ENCODE peak calls at places on chromosomes 6 and 20, in seven cellular contexts. One of them, this sample, is unnamed.

GRCh38 chr20:63457737-63458136 is 14.7 kb downstream of the KCNQ2 start:
- DNase-seq in astrocyte of the spinal cord: no peak
- DNase-seq in nephron progenitor cell: no peak
- DNase-seq in PC-3: peak
- DNase-seq in chondrocyte: no peak
- DNase-seq in adrenal gland: peak
- DNase-seq in cardiac muscle cell: no peak
- DNase-seq in this sample: no peak

GRCh38 chr20:62511300-62511914 is 35.6 kb upstream of the GATA5 start:
- DNase-seq in astrocyte of the spinal cord: no peak
- DNase-seq in nephron progenitor cell: no peak
- DNase-seq in adrenal gland: no peak
- DNase-seq in PC-3: no peak
- DNase-seq in cardiac muscle cell: no peak
- DNase-seq in chondrocyte: no peak
- DNase-seq in this sample: no peak

GRCh38 chr20:17775600-17775999 is 75.8 kb downstream of the BANF2 start:
- DNase-seq in cardiac muscle cell: no peak
- DNase-seq in nephron progenitor cell: no peak
- DNase-seq in chondrocyte: no peak
- DNase-seq in astrocyte of the spinal cord: no peak
- DNase-seq in PC-3: no peak
- DNase-seq in adrenal gland: no peak
- DNase-seq in this sample: no peak

GRCh38 chr6:136676075-136676474 is 116.2 kb downstream of the MAP3K5 start:
- DNase-seq in adrenal gland: no peak
- DNase-seq in chondrocyte: no peak
- DNase-seq in astrocyte of the spinal cord: no peak
- DNase-seq in cardiac muscle cell: no peak
- DNase-seq in PC-3: peak
- DNase-seq in nephron progenitor cell: no peak
- DNase-seq in this sample: no peak

GRCh38 chr6:218153-219018 is 73.9 kb upstream of the DUSP22 start:
- DNase-seq in adrenal gland: no peak
- DNase-seq in astrocyte of the spinal cord: no peak
- DNase-seq in nephron progenitor cell: peak
- DNase-seq in PC-3: no peak
- DNase-seq in cardiac muscle cell: no peak
- DNase-seq in chondrocyte: no peak
- DNase-seq in this sample: no peak

GRCh38 chr20:45163071-45163803 is 11.5 kb upstream of the PI3 start:
- DNase-seq in PC-3: no peak
- DNase-seq in adrenal gland: no peak
- DNase-seq in chondrocyte: no peak
- DNase-seq in cardiac muscle cell: no peak
- DNase-seq in astrocyte of the spinal cord: no peak
- DNase-seq in nephron progenitor cell: no peak
- DNase-seq in this sample: no peak

GRCh38 chr6:52261229-52261628 is 16.9 kb upstream of the IL17F start:
- DNase-seq in astrocyte of the spinal cord: peak
- DNase-seq in nephron progenitor cell: no peak
- DNase-seq in adrenal gland: no peak
- DNase-seq in cardiac muscle cell: no peak
- DNase-seq in PC-3: peak
- DNase-seq in chondrocyte: no peak
- DNase-seq in this sample: no peak

GRCh38 chr6:41037107-41037900 is 1.7 kb downstream of the UNC5CL start:
- DNase-seq in nephron progenitor cell: no peak
- DNase-seq in cardiac muscle cell: no peak
- DNase-seq in chondrocyte: no peak
- DNase-seq in astrocyte of the spinal cord: no peak
- DNase-seq in PC-3: no peak
- DNase-seq in adrenal gland: no peak
- DNase-seq in this sample: no peak

GRCh38 chr20:63978319-63979220 is 872 bp downstream of the SAMD10 start:
- DNase-seq in astrocyte of the spinal cord: peak
- DNase-seq in chondrocyte: no peak
- DNase-seq in PC-3: peak
- DNase-seq in cardiac muscle cell: peak
- DNase-seq in adrenal gland: peak
- DNase-seq in nephron progenitor cell: peak
- DNase-seq in this sample: peak

GRCh38 chr6:94680672-94681212 is 896.6 kb upstream of the MANEA start:
- DNase-seq in nephron progenitor cell: no peak
- DNase-seq in chondrocyte: no peak
- DNase-seq in astrocyte of the spinal cord: no peak
- DNase-seq in cardiac muscle cell: no peak
- DNase-seq in PC-3: no peak
- DNase-seq in adrenal gland: no peak
- DNase-seq in this sample: no peak

GRCh38 chr20:542777-543368 is 717 bp downstream of the CSNK2A1 start:
- DNase-seq in cardiac muscle cell: peak
- DNase-seq in astrocyte of the spinal cord: no peak
- DNase-seq in nephron progenitor cell: peak
- DNase-seq in adrenal gland: peak
- DNase-seq in PC-3: no peak
- DNase-seq in chondrocyte: no peak
- DNase-seq in this sample: no peak

GRCh38 chr6:97049254-97050004 is 124.9 kb downstream of the KLHL32 start:
- DNase-seq in cardiac muscle cell: no peak
- DNase-seq in PC-3: no peak
- DNase-seq in adrenal gland: no peak
- DNase-seq in chondrocyte: no peak
- DNase-seq in astrocyte of the spinal cord: no peak
- DNase-seq in nephron progenitor cell: no peak
- DNase-seq in this sample: no peak

GRCh38 chr6:26260110-26260637 is 104.8 kb upstream of the BTN3A2 start:
- DNase-seq in PC-3: no peak
- DNase-seq in astrocyte of the spinal cord: no peak
- DNase-seq in adrenal gland: no peak
- DNase-seq in nephron progenitor cell: no peak
- DNase-seq in cardiac muscle cell: no peak
- DNase-seq in chondrocyte: no peak
- DNase-seq in this sample: no peak

GRCh38 chr6:36805917-36806316 is 33.3 kb downstream of the CPNE5 start:
- DNase-seq in PC-3: no peak
- DNase-seq in adrenal gland: no peak
- DNase-seq in nephron progenitor cell: no peak
- DNase-seq in cardiac muscle cell: no peak
- DNase-seq in chondrocyte: no peak
- DNase-seq in astrocyte of the spinal cord: no peak
- DNase-seq in this sample: no peak

GRCh38 chr6:6875818-6876470 is 231.8 kb upstream of the RREB1 start:
- DNase-seq in adrenal gland: no peak
- DNase-seq in cardiac muscle cell: no peak
- DNase-seq in astrocyte of the spinal cord: peak
- DNase-seq in PC-3: peak
- DNase-seq in nephron progenitor cell: no peak
- DNase-seq in chondrocyte: no peak
- DNase-seq in this sample: no peak

GRCh38 chr6:112372213-112372806 is 25.2 kb downstream of the RFPL4B start:
- DNase-seq in nephron progenitor cell: no peak
- DNase-seq in chondrocyte: no peak
- DNase-seq in adrenal gland: no peak
- DNase-seq in astrocyte of the spinal cord: peak
- DNase-seq in cardiac muscle cell: peak
- DNase-seq in PC-3: peak
- DNase-seq in this sample: no peak

GRCh38 chr6:104118274-104118673 is 741.4 kb downstream of the HACE1 start:
- DNase-seq in chondrocyte: no peak
- DNase-seq in PC-3: peak
- DNase-seq in cardiac muscle cell: no peak
- DNase-seq in nephron progenitor cell: no peak
- DNase-seq in adrenal gland: no peak
- DNase-seq in astrocyte of the spinal cord: peak
- DNase-seq in this sample: no peak

GRCh38 chr6:19804362-19805145 is 32.6 kb upstream of the ID4 start:
- DNase-seq in cardiac muscle cell: peak
- DNase-seq in adrenal gland: peak
- DNase-seq in astrocyte of the spinal cord: peak
- DNase-seq in nephron progenitor cell: peak
- DNase-seq in PC-3: peak
- DNase-seq in chondrocyte: peak
- DNase-seq in this sample: peak
- TF ChIP-seq CTCF in cardiac muscle cell: no peak
- TF ChIP-seq CTCF in adrenal gland: no peak
- TF ChIP-seq CTCF in astrocyte of the spinal cord: no peak
- TF ChIP-seq CTCF in nephron progenitor cell: no peak
- TF ChIP-seq CTCF in PC-3: no peak
- TF ChIP-seq CTCF in chondrocyte: no peak
- TF ChIP-seq CTCF in this sample: no peak

GRCh38 chr6:75800708-75801505 is 51.9 kb downstream of the MYO6 start:
- DNase-seq in PC-3: no peak
- DNase-seq in astrocyte of the spinal cord: no peak
- DNase-seq in chondrocyte: no peak
- DNase-seq in adrenal gland: no peak
- DNase-seq in cardiac muscle cell: no peak
- DNase-seq in nephron progenitor cell: no peak
- DNase-seq in this sample: no peak
- TF ChIP-seq CTCF in PC-3: no peak
- TF ChIP-seq CTCF in astrocyte of the spinal cord: no peak
- TF ChIP-seq CTCF in chondrocyte: no peak
- TF ChIP-seq CTCF in adrenal gland: no peak
- TF ChIP-seq CTCF in cardiac muscle cell: no peak
- TF ChIP-seq CTCF in nephron progenitor cell: no peak
- TF ChIP-seq CTCF in this sample: no peak

DNA sequence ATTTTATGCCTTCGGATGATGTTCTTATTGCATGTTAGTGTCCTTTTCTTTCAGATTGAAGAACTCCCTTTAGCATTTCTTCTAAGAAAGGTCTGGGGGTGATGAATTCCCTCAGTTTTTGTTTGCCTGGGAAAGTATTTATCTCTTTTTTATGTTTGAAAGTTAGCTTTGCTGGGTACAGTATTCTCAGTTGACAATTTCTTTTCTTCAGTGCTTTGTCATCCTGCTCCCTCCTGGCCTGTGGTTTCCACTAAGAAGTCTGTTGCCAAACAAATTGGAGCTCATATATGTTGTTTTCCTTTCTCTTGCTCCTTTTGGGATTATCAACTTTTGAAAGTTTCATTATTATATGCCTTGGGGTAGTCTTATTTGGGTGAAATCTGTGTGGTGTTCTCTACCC is 11.5 kb downstream of the GRM1 start:
- DNase-seq in cardiac muscle cell: no peak
- DNase-seq in chondrocyte: no peak
- DNase-seq in adrenal gland: no peak
- DNase-seq in astrocyte of the spinal cord: no peak
- DNase-seq in nephron progenitor cell: no peak
- DNase-seq in PC-3: no peak
- DNase-seq in this sample: no peak
- TF ChIP-seq CTCF in cardiac muscle cell: no peak
- TF ChIP-seq CTCF in chondrocyte: no peak
- TF ChIP-seq CTCF in adrenal gland: no peak
- TF ChIP-seq CTCF in astrocyte of the spinal cord: no peak
- TF ChIP-seq CTCF in nephron progenitor cell: no peak
- TF ChIP-seq CTCF in PC-3: no peak
- TF ChIP-seq CTCF in this sample: no peak

GRCh38 chr6:77786935-77787629 is 134.2 kb downstream of the MEI4 start:
- DNase-seq in nephron progenitor cell: no peak
- DNase-seq in astrocyte of the spinal cord: no peak
- DNase-seq in adrenal gland: no peak
- DNase-seq in cardiac muscle cell: no peak
- DNase-seq in chondrocyte: no peak
- DNase-seq in PC-3: no peak
- DNase-seq in this sample: no peak
- TF ChIP-seq CTCF in nephron progenitor cell: no peak
- TF ChIP-seq CTCF in astrocyte of the spinal cord: no peak
- TF ChIP-seq CTCF in adrenal gland: no peak
- TF ChIP-seq CTCF in cardiac muscle cell: no peak
- TF ChIP-seq CTCF in chondrocyte: no peak
- TF ChIP-seq CTCF in PC-3: no peak
- TF ChIP-seq CTCF in this sample: no peak

GRCh38 chr20:15789083-15789482 is 784.2 kb downstream of the KIF16B start:
- DNase-seq in nephron progenitor cell: no peak
- DNase-seq in PC-3: no peak
- DNase-seq in chondrocyte: no peak
- DNase-seq in cardiac muscle cell: no peak
- DNase-seq in adrenal gland: no peak
- DNase-seq in astrocyte of the spinal cord: no peak
- DNase-seq in this sample: no peak
- TF ChIP-seq CTCF in nephron progenitor cell: no peak
- TF ChIP-seq CTCF in PC-3: no peak
- TF ChIP-seq CTCF in chondrocyte: no peak
- TF ChIP-seq CTCF in cardiac muscle cell: no peak
- TF ChIP-seq CTCF in adrenal gland: no peak
- TF ChIP-seq CTCF in astrocyte of the spinal cord: no peak
- TF ChIP-seq CTCF in this sample: no peak

GRCh38 chr20:61253264-61253639 is 1.2 kb downstream of the CDH4 start:
- DNase-seq in adrenal gland: no peak
- DNase-seq in nephron progenitor cell: peak
- DNase-seq in PC-3: no peak
- DNase-seq in astrocyte of the spinal cord: peak
- DNase-seq in chondrocyte: no peak
- DNase-seq in cardiac muscle cell: peak
- DNase-seq in this sample: peak
- TF ChIP-seq CTCF in adrenal gland: no peak
- TF ChIP-seq CTCF in nephron progenitor cell: no peak
- TF ChIP-seq CTCF in PC-3: no peak
- TF ChIP-seq CTCF in astrocyte of the spinal cord: peak
- TF ChIP-seq CTCF in chondrocyte: peak
- TF ChIP-seq CTCF in cardiac muscle cell: peak
- TF ChIP-seq CTCF in this sample: peak

DNA sequence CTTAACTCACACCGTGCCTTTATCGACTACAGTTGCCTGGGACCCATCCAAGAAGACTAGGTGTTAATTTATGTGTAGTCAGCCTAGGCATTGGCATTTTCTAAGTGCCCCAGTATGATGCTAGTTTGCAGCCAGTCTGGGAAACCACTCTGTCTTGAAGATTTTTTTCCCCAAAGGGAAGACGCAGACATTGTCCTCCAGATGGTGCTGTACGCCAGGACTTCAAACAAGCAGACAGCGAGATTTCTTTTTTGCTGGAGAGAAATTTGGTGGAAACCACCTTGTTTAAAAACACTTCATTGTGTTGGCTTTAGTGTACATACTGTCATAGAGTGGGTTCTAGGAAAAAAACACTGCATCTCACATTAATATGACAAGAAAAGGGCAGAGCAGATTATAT is 30.0 kb downstream of the ALDH5A1 start:
- DNase-seq in cardiac muscle cell: peak
- DNase-seq in astrocyte of the spinal cord: peak
- DNase-seq in chondrocyte: no peak
- DNase-seq in adrenal gland: no peak
- DNase-seq in PC-3: peak
- DNase-seq in nephron progenitor cell: peak
- DNase-seq in this sample: peak
- TF ChIP-seq CTCF in cardiac muscle cell: peak
- TF ChIP-seq CTCF in astrocyte of the spinal cord: peak
- TF ChIP-seq CTCF in chondrocyte: peak
- TF ChIP-seq CTCF in adrenal gland: peak
- TF ChIP-seq CTCF in PC-3: peak
- TF ChIP-seq CTCF in nephron progenitor cell: peak
- TF ChIP-seq CTCF in this sample: peak

GRCh38 chr6:98942263-98942803 is 5.4 kb downstream of the FBXL4 start:
- DNase-seq in PC-3: peak
- DNase-seq in adrenal gland: no peak
- DNase-seq in nephron progenitor cell: no peak
- DNase-seq in chondrocyte: no peak
- DNase-seq in astrocyte of the spinal cord: no peak
- DNase-seq in cardiac muscle cell: no peak
- DNase-seq in this sample: no peak
- TF ChIP-seq CTCF in PC-3: peak
- TF ChIP-seq CTCF in adrenal gland: no peak
- TF ChIP-seq CTCF in nephron progenitor cell: no peak
- TF ChIP-seq CTCF in chondrocyte: peak
- TF ChIP-seq CTCF in astrocyte of the spinal cord: peak
- TF ChIP-seq CTCF in cardiac muscle cell: no peak
- TF ChIP-seq CTCF in this sample: no peak

GRCh38 chr20:51432875-51433274 is 109.6 kb downstream of the NFATC2 start:
- DNase-seq in PC-3: peak
- DNase-seq in adrenal gland: no peak
- DNase-seq in astrocyte of the spinal cord: no peak
- DNase-seq in chondrocyte: no peak
- DNase-seq in cardiac muscle cell: no peak
- DNase-seq in nephron progenitor cell: no peak
- DNase-seq in this sample: no peak
- TF ChIP-seq CTCF in PC-3: no peak
- TF ChIP-seq CTCF in adrenal gland: no peak
- TF ChIP-seq CTCF in astrocyte of the spinal cord: no peak
- TF ChIP-seq CTCF in chondrocyte: no peak
- TF ChIP-seq CTCF in cardiac muscle cell: no peak
- TF ChIP-seq CTCF in nephron progenitor cell: no peak
- TF ChIP-seq CTCF in this sample: no peak